ENCODE peak calls at places on chromosomes 12 and 14, in ten cellular contexts. One of them, this sample, is unnamed.

GRCh38 chr12:3732901-3733300 is 20.0 kb downstream of the CRACR2A start:
- DNase-seq in left ventricle myocardium inferior: no peak
- DNase-seq in AG10803: no peak
- DNase-seq in bronchial epithelial cell: no peak
- DNase-seq in stomach: peak; percentile 72
- DNase-seq in cardiac muscle cell: no peak
- DNase-seq in WTC11: peak; percentile 34
- DNase-seq in astrocyte of the cerebellum: no peak
- DNase-seq in A673: no peak
- DNase-seq in A549: no peak
- DNase-seq in this sample: no peak

GRCh38 chr12:70165450-70165849 is 77.8 kb upstream of the CNOT2 start:
- DNase-seq in left ventricle myocardium inferior: no peak
- DNase-seq in AG10803: no peak
- DNase-seq in bronchial epithelial cell: no peak
- DNase-seq in stomach: no peak
- DNase-seq in cardiac muscle cell: no peak
- DNase-seq in WTC11: no peak
- DNase-seq in astrocyte of the cerebellum: no peak
- DNase-seq in A673: no peak
- DNase-seq in A549: no peak
- DNase-seq in this sample: no peak

GRCh38 chr12:118103231-118103600 is 595 bp downstream of the VSIG10 start:
- DNase-seq in left ventricle myocardium inferior: no peak
- DNase-seq in AG10803: peak; percentile 5
- DNase-seq in bronchial epithelial cell: no peak
- DNase-seq in stomach: no peak
- DNase-seq in cardiac muscle cell: peak; percentile 38
- DNase-seq in WTC11: no peak
- DNase-seq in astrocyte of the cerebellum: no peak
- DNase-seq in A673: peak; percentile 32
- DNase-seq in A549: peak; percentile 26
- DNase-seq in this sample: no peak

GRCh38 chr12:1360812-1361211 is 233.6 kb downstream of the FBXL14 start:
- DNase-seq in left ventricle myocardium inferior: no peak
- DNase-seq in AG10803: peak; percentile 87
- DNase-seq in bronchial epithelial cell: peak; percentile 29
- DNase-seq in stomach: no peak
- DNase-seq in cardiac muscle cell: no peak
- DNase-seq in WTC11: no peak
- DNase-seq in astrocyte of the cerebellum: no peak
- DNase-seq in A673: no peak
- DNase-seq in A549: no peak
- DNase-seq in this sample: no peak

GRCh38 chr14:51240804-51241380 is 845 bp downstream of the TMX1 start:
- DNase-seq in left ventricle myocardium inferior: no peak
- DNase-seq in AG10803: no peak
- DNase-seq in bronchial epithelial cell: no peak
- DNase-seq in stomach: no peak
- DNase-seq in cardiac muscle cell: no peak
- DNase-seq in WTC11: no peak
- DNase-seq in astrocyte of the cerebellum: no peak
- DNase-seq in A673: no peak
- DNase-seq in A549: no peak
- DNase-seq in this sample: no peak

GRCh38 chr14:65153101-65153500 is 50.8 kb upstream of the MAX start:
- DNase-seq in left ventricle myocardium inferior: no peak
- DNase-seq in AG10803: no peak
- DNase-seq in bronchial epithelial cell: no peak
- DNase-seq in stomach: no peak
- DNase-seq in cardiac muscle cell: no peak
- DNase-seq in WTC11: no peak
- DNase-seq in astrocyte of the cerebellum: no peak
- DNase-seq in A673: no peak
- DNase-seq in A549: no peak
- DNase-seq in this sample: no peak

GRCh38 chr12:52903855-52904508 is 894 bp downstream of the KRT8 start:
- DNase-seq in left ventricle myocardium inferior: peak; percentile 31
- DNase-seq in AG10803: no peak
- DNase-seq in bronchial epithelial cell: no peak
- DNase-seq in stomach: peak; percentile 78
- DNase-seq in cardiac muscle cell: peak; percentile 78
- DNase-seq in WTC11: peak; percentile 67
- DNase-seq in astrocyte of the cerebellum: no peak
- DNase-seq in A673: no peak
- DNase-seq in A549: peak; percentile 56
- DNase-seq in this sample: peak; percentile 57

GRCh38 chr14:52780893-52781292 is 10.5 kb downstream of the GNPNAT1 start:
- DNase-seq in left ventricle myocardium inferior: no peak
- DNase-seq in AG10803: no peak
- DNase-seq in bronchial epithelial cell: no peak
- DNase-seq in stomach: no peak
- DNase-seq in cardiac muscle cell: no peak
- DNase-seq in WTC11: no peak
- DNase-seq in astrocyte of the cerebellum: no peak
- DNase-seq in A673: no peak
- DNase-seq in A549: no peak
- DNase-seq in this sample: no peak

GRCh38 chr14:37179896-37180502 is 7.6 kb upstream of the SLC25A21 start:
- DNase-seq in left ventricle myocardium inferior: no peak
- DNase-seq in AG10803: no peak
- DNase-seq in bronchial epithelial cell: peak; percentile 87
- DNase-seq in stomach: no peak
- DNase-seq in cardiac muscle cell: no peak
- DNase-seq in WTC11: no peak
- DNase-seq in astrocyte of the cerebellum: no peak
- DNase-seq in A673: no peak
- DNase-seq in A549: no peak
- DNase-seq in this sample: no peak

GRCh38 chr12:8779862-8780261 is 42.6 kb upstream of the A2ML1 start:
- DNase-seq in left ventricle myocardium inferior: no peak
- DNase-seq in AG10803: no peak
- DNase-seq in bronchial epithelial cell: peak; percentile 8
- DNase-seq in stomach: no peak
- DNase-seq in cardiac muscle cell: no peak
- DNase-seq in WTC11: no peak
- DNase-seq in astrocyte of the cerebellum: no peak
- DNase-seq in A673: no peak
- DNase-seq in A549: no peak
- DNase-seq in this sample: no peak

GRCh38 chr12:84542289-84542688 is 370.3 kb downstream of the SLC6A15 start:
- DNase-seq in left ventricle myocardium inferior: no peak
- DNase-seq in AG10803: peak; percentile 14
- DNase-seq in bronchial epithelial cell: peak; percentile 3
- DNase-seq in stomach: no peak
- DNase-seq in cardiac muscle cell: no peak
- DNase-seq in WTC11: no peak
- DNase-seq in astrocyte of the cerebellum: no peak
- DNase-seq in A673: peak; percentile 27
- DNase-seq in A549: no peak
- DNase-seq in this sample: no peak

GRCh38 chr14:60094306-60094897 is 2.7 kb downstream of the PCNX4 start:
- DNase-seq in left ventricle myocardium inferior: no peak
- DNase-seq in AG10803: peak; percentile 78
- DNase-seq in bronchial epithelial cell: peak; percentile 29
- DNase-seq in stomach: no peak
- DNase-seq in cardiac muscle cell: peak; percentile 25
- DNase-seq in WTC11: no peak
- DNase-seq in astrocyte of the cerebellum: no peak
- DNase-seq in A673: no peak
- DNase-seq in A549: no peak
- DNase-seq in this sample: peak; percentile 11

GRCh38 chr12:66103011-66103913 is 27.3 kb downstream of the LLPH start:
- DNase-seq in left ventricle myocardium inferior: no peak
- DNase-seq in AG10803: peak; percentile 13
- DNase-seq in bronchial epithelial cell: no peak
- DNase-seq in stomach: no peak
- DNase-seq in cardiac muscle cell: no peak
- DNase-seq in WTC11: peak; percentile 62
- DNase-seq in astrocyte of the cerebellum: no peak
- DNase-seq in A673: no peak
- DNase-seq in A549: no peak
- DNase-seq in this sample: no peak
- TF ChIP-seq CTCF in left ventricle myocardium inferior: no peak
- TF ChIP-seq CTCF in AG10803: peak; percentile 4
- TF ChIP-seq CTCF in bronchial epithelial cell: peak; percentile 2
- TF ChIP-seq CTCF in stomach: no peak
- TF ChIP-seq CTCF in cardiac muscle cell: no peak
- TF ChIP-seq CTCF in WTC11: no peak
- TF ChIP-seq CTCF in astrocyte of the cerebellum: peak; percentile 8
- TF ChIP-seq CTCF in A673: peak; percentile 39
- TF ChIP-seq CTCF in A549: no peak
- TF ChIP-seq CTCF in this sample: no peak

GRCh38 chr12:41190360-41190759 is 2.2 kb downstream of the PDZRN4 start:
- DNase-seq in left ventricle myocardium inferior: no peak
- DNase-seq in AG10803: no peak
- DNase-seq in bronchial epithelial cell: peak; percentile 30
- DNase-seq in stomach: no peak
- DNase-seq in cardiac muscle cell: peak; percentile 65
- DNase-seq in WTC11: no peak
- DNase-seq in astrocyte of the cerebellum: peak; percentile 12
- DNase-seq in A673: peak; percentile 60
- DNase-seq in A549: peak; percentile 42
- DNase-seq in this sample: peak; percentile 14
- TF ChIP-seq CTCF in left ventricle myocardium inferior: peak; percentile 36
- TF ChIP-seq CTCF in AG10803: no peak
- TF ChIP-seq CTCF in bronchial epithelial cell: peak; percentile 26
- TF ChIP-seq CTCF in stomach: no peak
- TF ChIP-seq CTCF in cardiac muscle cell: peak; percentile 45
- TF ChIP-seq CTCF in WTC11: no peak
- TF ChIP-seq CTCF in astrocyte of the cerebellum: peak; percentile 84
- TF ChIP-seq CTCF in A673: peak; percentile 60
- TF ChIP-seq CTCF in A549: peak; percentile 54
- TF ChIP-seq CTCF in this sample: no peak

DNA sequence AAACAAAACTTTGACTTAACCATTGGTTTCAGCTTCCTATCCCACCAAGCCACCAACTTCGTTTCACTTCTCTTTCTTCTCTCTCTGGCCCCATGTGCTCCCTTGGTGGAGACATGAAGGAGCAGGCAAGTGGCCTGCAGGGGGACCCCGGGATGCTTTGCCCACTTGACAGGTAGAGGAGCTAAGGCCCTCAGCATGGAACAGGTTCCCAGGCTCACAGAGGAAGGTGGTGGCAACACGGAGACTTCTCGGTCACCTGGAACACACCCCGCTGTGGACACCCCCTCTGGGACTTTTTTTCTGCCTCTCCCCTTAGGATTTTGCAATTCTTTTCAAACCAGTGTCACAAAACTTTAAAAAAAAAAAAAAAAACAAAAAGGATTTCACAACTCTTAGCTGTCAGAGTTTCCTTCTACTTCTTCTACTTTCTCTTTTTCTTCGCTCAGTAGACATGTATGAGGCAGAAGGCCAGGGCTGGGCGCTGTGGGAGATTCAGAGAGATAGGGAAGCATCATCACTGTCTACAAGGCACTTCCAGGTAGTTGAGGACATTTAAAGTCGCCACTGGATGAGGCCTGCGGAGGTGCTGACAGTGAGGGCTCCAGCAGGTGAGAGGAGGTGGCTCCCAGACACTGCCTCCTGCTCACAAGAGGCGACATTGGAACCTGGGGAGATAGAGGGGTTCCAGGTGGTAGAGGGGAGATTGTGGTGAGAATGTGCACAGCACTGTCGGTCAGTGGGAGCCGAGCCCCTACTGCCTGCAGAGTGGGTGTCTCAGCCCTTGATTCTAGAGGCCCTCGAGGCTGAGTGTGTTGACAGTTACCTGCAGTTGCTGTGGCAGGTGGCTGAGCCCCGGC is 119.6 kb downstream of the GCH1 start:
- DNase-seq in left ventricle myocardium inferior: no peak
- DNase-seq in AG10803: no peak
- DNase-seq in bronchial epithelial cell: no peak
- DNase-seq in stomach: no peak
- DNase-seq in cardiac muscle cell: no peak
- DNase-seq in WTC11: peak; percentile 51
- DNase-seq in astrocyte of the cerebellum: no peak
- DNase-seq in A673: no peak
- DNase-seq in A549: no peak
- DNase-seq in this sample: peak; percentile 31
- TF ChIP-seq CTCF in left ventricle myocardium inferior: no peak
- TF ChIP-seq CTCF in AG10803: peak; percentile 14
- TF ChIP-seq CTCF in bronchial epithelial cell: no peak
- TF ChIP-seq CTCF in stomach: no peak
- TF ChIP-seq CTCF in cardiac muscle cell: peak; percentile 26
- TF ChIP-seq CTCF in WTC11: no peak
- TF ChIP-seq CTCF in astrocyte of the cerebellum: peak; percentile 36
- TF ChIP-seq CTCF in A673: no peak
- TF ChIP-seq CTCF in A549: no peak
- TF ChIP-seq CTCF in this sample: no peak

GRCh38 chr12:18139989-18140596 is 50.1 kb upstream of the RERGL start:
- DNase-seq in left ventricle myocardium inferior: no peak
- DNase-seq in AG10803: peak; percentile 38
- DNase-seq in bronchial epithelial cell: peak; percentile 58
- DNase-seq in stomach: no peak
- DNase-seq in cardiac muscle cell: peak; percentile 40
- DNase-seq in WTC11: no peak
- DNase-seq in astrocyte of the cerebellum: peak; percentile 33
- DNase-seq in A673: peak; percentile 50
- DNase-seq in A549: no peak
- DNase-seq in this sample: no peak
- TF ChIP-seq CTCF in left ventricle myocardium inferior: peak; percentile 75
- TF ChIP-seq CTCF in AG10803: peak; percentile 69
- TF ChIP-seq CTCF in bronchial epithelial cell: peak; percentile 32
- TF ChIP-seq CTCF in stomach: no peak
- TF ChIP-seq CTCF in cardiac muscle cell: peak; percentile 61
- TF ChIP-seq CTCF in WTC11: peak; percentile 50
- TF ChIP-seq CTCF in astrocyte of the cerebellum: peak; percentile 18
- TF ChIP-seq CTCF in A673: peak; percentile 73
- TF ChIP-seq CTCF in A549: peak; percentile 62
- TF ChIP-seq CTCF in this sample: peak; percentile 62

DNA sequence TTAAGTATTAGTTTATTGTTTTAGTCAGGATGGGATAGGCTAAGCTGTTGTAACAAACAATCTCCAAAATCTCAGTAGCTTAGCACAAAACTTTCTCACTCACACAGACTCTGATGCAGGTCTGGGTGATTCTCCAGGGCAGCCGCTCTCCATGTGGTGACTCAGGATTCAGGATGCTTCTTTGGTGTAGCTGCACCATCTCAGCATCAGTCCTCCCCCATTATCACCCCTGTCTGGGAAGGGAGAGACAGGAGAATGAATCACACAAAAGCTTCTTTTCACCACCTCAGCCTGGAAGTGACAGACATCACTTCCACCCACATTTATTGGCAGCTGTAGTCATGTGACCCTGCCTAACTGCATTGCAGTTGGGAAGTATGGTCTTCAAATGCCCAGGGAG is 142.3 kb downstream of the DICER1 start:
- DNase-seq in left ventricle myocardium inferior: no peak
- DNase-seq in AG10803: no peak
- DNase-seq in bronchial epithelial cell: peak; percentile 4
- DNase-seq in stomach: no peak
- DNase-seq in cardiac muscle cell: no peak
- DNase-seq in WTC11: no peak
- DNase-seq in astrocyte of the cerebellum: no peak
- DNase-seq in A673: no peak
- DNase-seq in A549: no peak
- DNase-seq in this sample: no peak
- TF ChIP-seq CTCF in left ventricle myocardium inferior: no peak
- TF ChIP-seq CTCF in AG10803: no peak
- TF ChIP-seq CTCF in bronchial epithelial cell: no peak
- TF ChIP-seq CTCF in stomach: no peak
- TF ChIP-seq CTCF in cardiac muscle cell: no peak
- TF ChIP-seq CTCF in WTC11: no peak
- TF ChIP-seq CTCF in astrocyte of the cerebellum: no peak
- TF ChIP-seq CTCF in A673: no peak
- TF ChIP-seq CTCF in A549: no peak
- TF ChIP-seq CTCF in this sample: no peak